ENCODE peak calls at places on chromosomes 11 and 22, in four cellular contexts. P, J, N and T are unnamed samples.

GRCh38 chr22:38570841-38571364 is 920 bp upstream of the DMC1 start:
- DNase-seq in J (peak; percentile 42), N (no peak), P (peak; percentile 9), T (peak; percentile 29)

GRCh38 chr22:37330200-37331033 is 48.1 kb downstream of the CYTH4 start:
- DNase-seq in P (peak; percentile 79), J (no peak), N (peak; percentile 91), T (no peak)

GRCh38 chr22:49992921-49993648 is 19.5 kb downstream of the IL17REL start:
- DNase-seq in P (peak; percentile 44), J (no peak), N (no peak), T (no peak)

GRCh38 chr22:35482974-35483373 is 57.7 kb upstream of the RASD2 start:
- DNase-seq in P (no peak), N (no peak), J (no peak), T (no peak)

GRCh38 chr11:15446929-15447328 is 332.2 kb downstream of the INSC start:
- DNase-seq in N (no peak), P (no peak), J (no peak), T (no peak)

GRCh38 chr22:31870890-31871289 is 73.4 kb upstream of the YWHAH start:
- DNase-seq in J (no peak), P (peak; percentile 68), N (no peak), T (peak; percentile 88)

GRCh38 chr22:22928666-22929380 is 41.2 kb downstream of the IGLL5 start:
- DNase-seq in P (no peak), N (no peak), J (no peak), T (peak; percentile 70)

GRCh38 chr11:115324569-115325432 is 179.4 kb downstream of the CADM1 start:
- DNase-seq in J (peak; percentile 22), P (peak; percentile 33), N (peak; percentile 39), T (no peak)

GRCh38 chr22:37427128-37427710 is at the start of gene ELFN2:
- DNase-seq in J (no peak), N (no peak), P (peak; percentile 22), T (no peak)

GRCh38 chr11:1232328-1233321 is 9.8 kb downstream of the MUC5B start:
- DNase-seq in N (no peak), P (no peak), J (no peak), T (no peak)

GRCh38 chr11:33291004-33291777 is 34.0 kb downstream of the HIPK3 start:
- DNase-seq in N (no peak), J (no peak), P (no peak), T (no peak)

GRCh38 chr11:33296695-33297094 is 39.5 kb downstream of the HIPK3 start:
- DNase-seq in N (no peak), P (no peak), J (no peak), T (no peak)

GRCh38 chr11:33292306-33292705 is 35.1 kb downstream of the HIPK3 start:
- DNase-seq in N (no peak), J (no peak), P (no peak), T (no peak)

GRCh38 chr11:33294224-33294623 is 37.0 kb downstream of the HIPK3 start:
- DNase-seq in N (no peak), J (no peak), P (no peak), T (no peak)

GRCh38 chr11:33294797-33295196 is 37.6 kb downstream of the HIPK3 start:
- DNase-seq in N (no peak), J (no peak), P (no peak), T (no peak)
- H3K4me1 ChIP-seq in N (no peaks in the 10 kb centered on the region), J (peaks cover 19% of the 10 kb centered on the region), P (peaks cover 21% of the 10 kb centered on the region), T (no peaks in the 10 kb centered on the region)

GRCh38 chr11:131665344-131665968 is 295.0 kb downstream of the NTM start:
- DNase-seq in J (no peak), N (no peak), P (no peak), T (no peak)

GRCh38 chr11:131662310-131662709 is 291.9 kb downstream of the NTM start:
- DNase-seq in N (no peak), J (no peak), P (no peak), T (no peak)

GRCh38 chr11:131664246-131664645 is 293.8 kb downstream of the NTM start:
- DNase-seq in P (no peak), J (no peak), N (no peak), T (no peak)

GRCh38 chr11:131664811-131665210 is 294.4 kb downstream of the NTM start:
- DNase-seq in J (no peak), N (no peak), P (no peak), T (no peak)

DNA sequence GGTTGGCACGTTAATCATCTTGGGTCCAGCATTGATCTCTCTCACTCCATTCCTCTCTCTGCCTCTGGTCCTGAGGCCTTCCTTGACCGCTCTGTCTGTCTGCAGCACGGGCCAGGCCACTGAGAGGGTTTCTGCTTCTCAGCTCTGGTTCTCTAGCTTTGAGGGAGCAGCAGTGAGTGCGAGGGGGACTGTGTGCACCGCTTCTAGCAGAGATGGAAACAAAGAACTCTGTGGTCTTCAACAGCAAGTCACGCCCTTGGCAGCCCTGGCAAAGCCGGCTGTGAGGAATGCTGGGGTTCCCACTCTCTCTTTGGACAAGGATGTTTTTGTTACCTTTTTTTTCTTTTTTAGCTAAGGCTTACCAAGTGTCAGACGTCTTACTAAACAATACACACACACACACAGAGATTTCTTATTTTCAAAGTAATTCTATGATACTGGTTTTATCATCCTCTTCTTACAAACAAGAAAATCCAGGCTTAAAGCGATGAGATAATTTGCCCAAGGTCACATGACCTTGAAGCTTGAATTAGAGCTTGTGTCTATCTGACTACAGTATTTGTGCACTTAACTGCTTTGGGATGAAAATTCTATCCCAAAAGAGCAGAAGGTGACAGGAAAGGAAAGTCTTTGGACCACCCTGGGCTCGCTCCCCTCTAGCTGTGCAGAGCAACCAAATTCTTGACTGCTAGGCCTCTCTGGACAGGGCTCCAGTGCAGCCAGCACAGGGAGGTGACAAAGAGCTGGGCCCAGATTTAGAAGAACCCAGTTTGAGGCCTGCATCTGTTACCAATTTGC is 293.2 kb downstream of the NTM start:
- DNase-seq in J (no peak), P (no peak), N (no peak), T (no peak)
- H3K4me3 ChIP-seq in J (no peak overlapping the region), P (no peak overlapping the region), N (no peak overlapping the region), T (no peak overlapping the region)

DNA sequence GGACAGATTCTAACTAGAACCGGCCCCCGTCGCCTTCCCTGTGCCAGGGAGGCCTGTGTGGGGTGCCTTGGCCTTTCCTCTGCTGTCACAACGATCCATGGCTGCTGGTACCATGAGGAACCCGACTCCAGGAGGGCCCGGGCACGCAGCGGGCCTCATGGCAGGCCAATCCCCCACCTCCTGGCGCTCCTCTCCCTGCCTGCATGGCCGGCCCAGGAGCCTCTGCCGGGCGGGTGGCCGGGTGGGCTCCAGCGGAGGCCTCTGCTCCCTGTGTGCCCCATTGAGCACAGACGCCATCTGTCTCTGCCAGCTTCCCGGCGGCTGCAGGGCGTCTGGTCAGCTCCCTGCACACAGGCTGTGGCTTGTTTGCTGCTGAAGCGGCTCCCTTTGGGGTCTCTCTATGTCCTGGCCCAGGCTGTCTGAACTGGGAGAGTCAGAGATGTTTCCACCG is 86.5 kb downstream of the MYEOV start:
- DNase-seq in P (no peak), J (no peak), N (no peak), T (no peak)
- H3K27ac ChIP-seq in P (peak overlapping the region; percentile 60), J (peak overlapping the region; percentile 76), N (no peak overlapping the region), T (peak overlapping the region; percentile 84)

GRCh38 chr11:118789501-118790356 is 1.2 kb downstream of the DDX6 start:
- DNase-seq in J (peak; percentile 43), N (no peak), P (no peak), T (no peak)
- H3K4me1 ChIP-seq in J (peaks cover 23% of the 10 kb centered on the region), N (no peaks in the 10 kb centered on the region), P (peaks cover 36% of the 10 kb centered on the region), T (peaks cover 10% of the 10 kb centered on the region)

DNA sequence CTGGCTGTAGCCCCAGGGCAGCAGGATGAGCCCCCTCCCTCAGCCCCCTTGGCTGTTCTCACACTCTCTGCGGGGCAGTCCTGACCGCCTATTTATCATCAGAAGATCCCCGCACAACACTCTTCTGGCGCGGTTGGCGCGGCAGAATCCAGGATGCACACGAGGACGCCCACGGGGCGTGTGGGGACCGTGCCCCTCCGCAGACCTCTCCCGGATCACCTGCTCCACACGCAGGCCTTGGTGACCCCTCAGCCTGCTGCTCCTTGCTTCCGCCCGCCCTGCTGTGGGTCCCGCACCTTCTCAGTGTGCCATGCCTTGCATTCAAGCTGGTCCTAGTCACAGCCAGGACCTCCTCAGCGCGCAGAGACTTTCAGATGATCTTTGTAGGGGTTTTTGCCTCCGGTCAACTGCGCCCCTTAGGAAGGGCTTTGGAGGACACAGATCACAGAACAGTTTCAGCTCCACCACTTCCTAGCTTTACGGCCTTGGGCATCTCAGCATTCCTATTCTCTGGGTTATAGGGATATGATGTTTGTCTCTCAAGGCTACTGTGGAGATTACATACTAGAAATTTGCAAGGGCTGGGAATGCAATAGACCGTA is 841 bp upstream of the TUB start:
- DNase-seq in P (no peak), J (no peak), N (no peak), T (no peak)
- H3K4me3 ChIP-seq in P (peak overlapping the region; percentile 80), J (no peak overlapping the region), N (no peak overlapping the region), T (no peak overlapping the region)